ENCODE peak calls at places on chromosomes 5 and 9, in nine cellular contexts. One of them, this sample, is unnamed.
A peak's percentile ranks its signal among the peaks of the same experiment; 100 is the strongest.

GRCh38 chr5:149408252-149409099 is 29.4 kb upstream of the IL17B start:
- DNase-seq in lower leg skin: no peak
- DNase-seq in HepG2: no peak
- DNase-seq in sigmoid colon: peak; percentile 65
- DNase-seq in transverse colon: no peak
- DNase-seq in A549: no peak
- DNase-seq in ovary: peak; percentile 17
- DNase-seq in breast epithelium: no peak
- DNase-seq in suprapubic skin: no peak
- DNase-seq in this sample: no peak

GRCh38 chr9:68780735-68781134 is 75.7 kb downstream of the PIP5K1B start:
- DNase-seq in lower leg skin: no peak
- DNase-seq in HepG2: peak; percentile 5
- DNase-seq in sigmoid colon: no peak
- DNase-seq in transverse colon: peak; percentile 17
- DNase-seq in A549: no peak
- DNase-seq in ovary: no peak
- DNase-seq in breast epithelium: no peak
- DNase-seq in suprapubic skin: no peak
- DNase-seq in this sample: peak; percentile 61

GRCh38 chr9:90019596-90019995 is 414.8 kb downstream of the GADD45G start:
- DNase-seq in lower leg skin: no peak
- DNase-seq in HepG2: no peak
- DNase-seq in sigmoid colon: no peak
- DNase-seq in transverse colon: no peak
- DNase-seq in A549: no peak
- DNase-seq in ovary: no peak
- DNase-seq in breast epithelium: no peak
- DNase-seq in suprapubic skin: peak; percentile 69
- DNase-seq in this sample: no peak

GRCh38 chr5:62134811-62135210 is 171.2 kb upstream of the KIF2A start:
- DNase-seq in lower leg skin: no peak
- DNase-seq in HepG2: no peak
- DNase-seq in sigmoid colon: no peak
- DNase-seq in transverse colon: no peak
- DNase-seq in A549: no peak
- DNase-seq in ovary: no peak
- DNase-seq in breast epithelium: no peak
- DNase-seq in suprapubic skin: no peak
- DNase-seq in this sample: no peak

GRCh38 chr9:137191691-137192447 is 3.4 kb downstream of the SSNA1 start:
- DNase-seq in lower leg skin: no peak
- DNase-seq in HepG2: no peak
- DNase-seq in sigmoid colon: no peak
- DNase-seq in transverse colon: no peak
- DNase-seq in A549: no peak
- DNase-seq in ovary: no peak
- DNase-seq in breast epithelium: no peak
- DNase-seq in suprapubic skin: no peak
- DNase-seq in this sample: no peak

GRCh38 chr9:78238061-78239038 is 2.5 kb downstream of the CEP78 start:
- DNase-seq in lower leg skin: no peak
- DNase-seq in HepG2: no peak
- DNase-seq in sigmoid colon: no peak
- DNase-seq in transverse colon: no peak
- DNase-seq in A549: no peak
- DNase-seq in ovary: no peak
- DNase-seq in breast epithelium: no peak
- DNase-seq in suprapubic skin: no peak
- DNase-seq in this sample: peak; percentile 56

GRCh38 chr9:79686381-79687130 is 114.8 kb downstream of the TLE4 start:
- DNase-seq in lower leg skin: no peak
- DNase-seq in HepG2: no peak
- DNase-seq in sigmoid colon: no peak
- DNase-seq in transverse colon: no peak
- DNase-seq in A549: no peak
- DNase-seq in ovary: no peak
- DNase-seq in breast epithelium: peak; percentile 92
- DNase-seq in suprapubic skin: no peak
- DNase-seq in this sample: no peak

GRCh38 chr9:2355594-2355993 is 266.0 kb upstream of the VLDLR start:
- DNase-seq in lower leg skin: no peak
- DNase-seq in HepG2: no peak
- DNase-seq in sigmoid colon: no peak
- DNase-seq in transverse colon: no peak
- DNase-seq in A549: no peak
- DNase-seq in ovary: peak; percentile 62
- DNase-seq in breast epithelium: no peak
- DNase-seq in suprapubic skin: no peak
- DNase-seq in this sample: no peak

GRCh38 chr5:114411380-114411931 is 49.6 kb downstream of the KCNN2 start:
- DNase-seq in lower leg skin: no peak
- DNase-seq in HepG2: no peak
- DNase-seq in sigmoid colon: no peak
- DNase-seq in transverse colon: no peak
- DNase-seq in A549: no peak
- DNase-seq in ovary: no peak
- DNase-seq in breast epithelium: no peak
- DNase-seq in suprapubic skin: no peak
- DNase-seq in this sample: no peak

GRCh38 chr9:92952861-92953620 is 5.7 kb downstream of the FGD3 start:
- DNase-seq in lower leg skin: no peak
- DNase-seq in HepG2: no peak
- DNase-seq in sigmoid colon: no peak
- DNase-seq in transverse colon: no peak
- DNase-seq in A549: no peak
- DNase-seq in ovary: no peak
- DNase-seq in breast epithelium: no peak
- DNase-seq in suprapubic skin: peak; percentile 59
- DNase-seq in this sample: no peak

GRCh38 chr9:19527663-19528062 is 118.9 kb downstream of the ACER2 start:
- DNase-seq in lower leg skin: no peak
- DNase-seq in HepG2: no peak
- DNase-seq in sigmoid colon: no peak
- DNase-seq in transverse colon: no peak
- DNase-seq in A549: no peak
- DNase-seq in ovary: no peak
- DNase-seq in breast epithelium: no peak
- DNase-seq in suprapubic skin: no peak
- DNase-seq in this sample: no peak

GRCh38 chr5:181173027-181173419 is 25.6 kb downstream of the OR2V2 start:
- DNase-seq in lower leg skin: no peak
- DNase-seq in HepG2: no peak
- DNase-seq in sigmoid colon: no peak
- DNase-seq in transverse colon: no peak
- DNase-seq in A549: no peak
- DNase-seq in ovary: no peak
- DNase-seq in breast epithelium: no peak
- DNase-seq in suprapubic skin: no peak
- DNase-seq in this sample: no peak

GRCh38 chr9:36755019-36755418 is 182.3 kb downstream of the MELK start:
- DNase-seq in lower leg skin: no peak
- DNase-seq in HepG2: no peak
- DNase-seq in sigmoid colon: no peak
- DNase-seq in transverse colon: no peak
- DNase-seq in A549: no peak
- DNase-seq in ovary: no peak
- DNase-seq in breast epithelium: no peak
- DNase-seq in suprapubic skin: no peak
- DNase-seq in this sample: no peak

GRCh38 chr5:114448496-114448895 is 86.6 kb downstream of the KCNN2 start:
- DNase-seq in lower leg skin: no peak
- DNase-seq in HepG2: no peak
- DNase-seq in sigmoid colon: no peak
- DNase-seq in transverse colon: no peak
- DNase-seq in A549: no peak
- DNase-seq in ovary: no peak
- DNase-seq in breast epithelium: no peak
- DNase-seq in suprapubic skin: no peak
- DNase-seq in this sample: no peak

GRCh38 chr5:154189819-154190651 is 498 bp upstream of the GALNT10 start:
- DNase-seq in lower leg skin: peak; percentile 97
- DNase-seq in HepG2: peak; percentile 61
- DNase-seq in sigmoid colon: peak; percentile 93
- DNase-seq in transverse colon: peak; percentile 90
- DNase-seq in A549: peak; percentile 91
- DNase-seq in ovary: peak; percentile 84
- DNase-seq in breast epithelium: peak; percentile 54
- DNase-seq in suprapubic skin: peak; percentile 94
- DNase-seq in this sample: peak; percentile 91
- TF ChIP-seq POLR2A in lower leg skin: no peak
- TF ChIP-seq POLR2A in HepG2: peak; percentile 46
- TF ChIP-seq POLR2A in sigmoid colon: no peak
- TF ChIP-seq POLR2A in transverse colon: peak; percentile 50
- TF ChIP-seq POLR2A in A549: peak; percentile 52
- TF ChIP-seq POLR2A in ovary: no peak
- TF ChIP-seq POLR2A in breast epithelium: no peak
- TF ChIP-seq POLR2A in suprapubic skin: no peak
- TF ChIP-seq POLR2A in this sample: peak; percentile 56

GRCh38 chr5:95660060-95660459 is 13.5 kb downstream of the RFESD start:
- DNase-seq in lower leg skin: no peak
- DNase-seq in HepG2: no peak
- DNase-seq in sigmoid colon: no peak
- DNase-seq in transverse colon: no peak
- DNase-seq in A549: no peak
- DNase-seq in ovary: no peak
- DNase-seq in breast epithelium: no peak
- DNase-seq in suprapubic skin: no peak
- DNase-seq in this sample: no peak

GRCh38 chr5:95667219-95667618 is 15.6 kb downstream of the SPATA9 start:
- DNase-seq in lower leg skin: no peak
- DNase-seq in HepG2: no peak
- DNase-seq in sigmoid colon: no peak
- DNase-seq in transverse colon: no peak
- DNase-seq in A549: no peak
- DNase-seq in ovary: no peak
- DNase-seq in breast epithelium: no peak
- DNase-seq in suprapubic skin: no peak
- DNase-seq in this sample: no peak

GRCh38 chr5:95664204-95664786 is 17.7 kb downstream of the RFESD start:
- DNase-seq in lower leg skin: no peak
- DNase-seq in HepG2: peak; percentile 25
- DNase-seq in sigmoid colon: no peak
- DNase-seq in transverse colon: peak; percentile 18
- DNase-seq in A549: no peak
- DNase-seq in ovary: no peak
- DNase-seq in breast epithelium: no peak
- DNase-seq in suprapubic skin: no peak
- DNase-seq in this sample: peak; percentile 78

GRCh38 chr5:95667678-95668077 is 15.1 kb downstream of the SPATA9 start:
- DNase-seq in lower leg skin: no peak
- DNase-seq in HepG2: no peak
- DNase-seq in sigmoid colon: no peak
- DNase-seq in transverse colon: no peak
- DNase-seq in A549: no peak
- DNase-seq in ovary: no peak
- DNase-seq in breast epithelium: no peak
- DNase-seq in suprapubic skin: no peak
- DNase-seq in this sample: no peak

DNA sequence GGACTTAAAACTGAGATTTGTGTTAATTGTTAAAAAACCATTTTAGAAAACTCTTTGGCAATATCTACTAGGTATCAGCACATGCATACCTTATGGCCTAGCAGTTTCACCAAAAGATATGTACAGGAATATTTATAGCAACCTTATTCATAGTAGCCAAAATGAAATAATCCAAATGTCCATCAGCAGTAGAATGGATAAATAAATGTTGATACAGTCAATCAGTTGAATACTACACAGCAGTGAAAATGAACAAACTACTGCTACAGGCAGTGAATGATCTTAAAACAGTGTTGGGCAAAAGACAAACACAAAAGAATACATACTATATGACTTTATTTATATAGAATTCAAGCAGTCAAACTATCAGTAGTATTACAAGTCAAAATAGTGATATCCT is 16.4 kb downstream of the RFESD start:
- DNase-seq in lower leg skin: no peak
- DNase-seq in HepG2: no peak
- DNase-seq in sigmoid colon: no peak
- DNase-seq in transverse colon: no peak
- DNase-seq in A549: no peak
- DNase-seq in ovary: no peak
- DNase-seq in breast epithelium: no peak
- DNase-seq in suprapubic skin: no peak
- DNase-seq in this sample: no peak
- TF ChIP-seq POLR2A in lower leg skin: no peak
- TF ChIP-seq POLR2A in HepG2: no peak
- TF ChIP-seq POLR2A in sigmoid colon: no peak
- TF ChIP-seq POLR2A in transverse colon: no peak
- TF ChIP-seq POLR2A in A549: no peak
- TF ChIP-seq POLR2A in ovary: no peak
- TF ChIP-seq POLR2A in breast epithelium: no peak
- TF ChIP-seq POLR2A in suprapubic skin: no peak
- TF ChIP-seq POLR2A in this sample: peak; percentile 43

DNA sequence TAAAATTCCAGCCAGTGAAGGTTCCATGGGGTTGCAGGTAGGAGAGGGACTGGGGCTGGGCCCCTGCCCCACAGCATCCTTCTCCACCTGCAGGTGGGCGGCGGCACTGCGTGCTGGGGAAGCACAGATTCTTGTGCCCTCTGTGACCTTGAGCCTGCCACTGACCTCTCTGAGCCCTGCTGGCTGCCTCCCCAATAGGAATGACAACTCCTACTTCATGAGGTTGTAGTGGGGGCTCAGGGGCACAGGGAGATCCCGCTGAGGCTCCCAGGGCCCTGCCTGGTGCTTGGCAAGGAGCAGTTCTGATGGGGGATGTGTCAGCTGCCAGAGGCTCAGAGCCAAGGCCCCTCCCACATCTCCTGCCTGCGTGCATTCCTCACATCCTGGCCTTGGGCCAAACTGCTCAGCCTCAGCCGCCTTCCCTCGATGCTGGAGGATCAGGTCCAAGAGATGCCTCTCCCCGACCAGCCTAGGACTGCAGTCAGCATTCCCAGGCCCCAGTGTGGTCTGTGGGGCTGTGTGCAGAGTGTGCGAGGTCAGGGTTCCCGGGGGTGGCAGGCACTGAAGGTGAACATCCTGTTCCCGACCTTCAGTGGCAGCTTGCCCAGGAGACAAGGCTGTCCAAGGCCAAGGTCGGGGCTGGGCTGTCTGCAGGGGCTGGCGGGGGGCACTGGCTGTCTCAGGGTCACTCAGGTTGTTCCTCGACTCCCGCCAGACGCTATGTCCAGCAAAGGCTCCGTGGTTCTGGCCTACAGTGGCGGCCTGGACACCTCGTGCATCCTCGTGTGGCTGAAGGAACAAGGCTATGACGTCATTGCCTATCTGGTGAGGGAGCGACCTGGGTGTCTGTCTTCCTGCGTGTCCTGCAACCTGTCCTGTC is 7.0 kb downstream of the ASS1 start:
- DNase-seq in lower leg skin: peak; percentile 96
- DNase-seq in HepG2: peak; percentile 61
- DNase-seq in sigmoid colon: peak; percentile 97
- DNase-seq in transverse colon: peak; percentile 87
- DNase-seq in A549: peak; percentile 78
- DNase-seq in ovary: peak; percentile 95
- DNase-seq in breast epithelium: peak; percentile 84
- DNase-seq in suprapubic skin: no peak
- DNase-seq in this sample: peak; percentile 87
- TF ChIP-seq POLR2A in lower leg skin: no peak
- TF ChIP-seq POLR2A in HepG2: no peak
- TF ChIP-seq POLR2A in sigmoid colon: no peak
- TF ChIP-seq POLR2A in transverse colon: peak; percentile 20
- TF ChIP-seq POLR2A in A549: no peak
- TF ChIP-seq POLR2A in ovary: no peak
- TF ChIP-seq POLR2A in breast epithelium: no peak
- TF ChIP-seq POLR2A in suprapubic skin: no peak
- TF ChIP-seq POLR2A in this sample: no peak

GRCh38 chr5:131746423-131746822 is 50.4 kb downstream of the FNIP1 start:
- DNase-seq in lower leg skin: no peak
- DNase-seq in HepG2: no peak
- DNase-seq in sigmoid colon: no peak
- DNase-seq in transverse colon: no peak
- DNase-seq in A549: no peak
- DNase-seq in ovary: no peak
- DNase-seq in breast epithelium: no peak
- DNase-seq in suprapubic skin: no peak
- DNase-seq in this sample: peak; percentile 39
- TF ChIP-seq POLR2A in lower leg skin: no peak
- TF ChIP-seq POLR2A in HepG2: no peak
- TF ChIP-seq POLR2A in sigmoid colon: no peak
- TF ChIP-seq POLR2A in transverse colon: no peak
- TF ChIP-seq POLR2A in A549: no peak
- TF ChIP-seq POLR2A in ovary: no peak
- TF ChIP-seq POLR2A in breast epithelium: no peak
- TF ChIP-seq POLR2A in suprapubic skin: no peak
- TF ChIP-seq POLR2A in this sample: no peak

This sample was measured in erythroblast.